ENCODE peak calls at places on chromosomes 7 and 10, in seven cellular contexts. H is caudate nucleus, R is mammary epithelial cell, S is pancreas, N is NCI-H1436 treated with DMSO at 0.1 percent for 48 hours, J is neural crest cell, I is T-helper 9 cell. K is an unnamed sample.

GRCh38 chr10:125441151-125441550 is 241.8 kb downstream of the TEX36 start:
- DNase-seq in R (peak), J (no peak), I (no peak), S (no peak), N (no peak), H (no peak), K (no peak)

GRCh38 chr10:113019692-113020424 is 69.8 kb downstream of the TCF7L2 start:
- DNase-seq in N (no peak), J (no peak), I (no peak), S (no peak), H (no peak), R (no peak), K (no peak)

GRCh38 chr7:103573479-103574058 is 127.6 kb upstream of the SLC26A5 start:
- DNase-seq in I (no peak), H (peak), S (no peak), R (peak), J (no peak), N (no peak), K (peak)

GRCh38 chr7:150417863-150418262 is 32.6 kb upstream of the GIMAP8 start:
- DNase-seq in S (no peak), I (no peak), H (no peak), N (no peak), R (no peak), J (no peak), K (no peak)

GRCh38 chr7:70266186-70266585 is 667.9 kb downstream of the AUTS2 start:
- DNase-seq in I (no peak), J (no peak), R (no peak), N (no peak), H (no peak), S (no peak), K (no peak)

GRCh38 chr10:84075226-84076046 is 63.9 kb upstream of the GHITM start:
- DNase-seq in N (no peak), I (no peak), H (no peak), S (no peak), J (no peak), R (no peak), K (no peak)

GRCh38 chr10:7891634-7892033 is 73.3 kb downstream of the TAF3 start:
- DNase-seq in J (no peak), R (no peak), H (no peak), N (peak), S (no peak), I (no peak), K (no peak)

GRCh38 chr7:64469673-64470072 is 93.2 kb downstream of the ZNF680 start:
- DNase-seq in R (no peak), I (no peak), S (no peak), J (no peak), H (no peak), N (no peak), K (no peak)

GRCh38 chr7:105802611-105803520 is 73.5 kb downstream of the ATXN7L1 start:
- DNase-seq in J (no peak), R (no peak), I (no peak), H (no peak), S (no peak), N (no peak), K (no peak)

GRCh38 chr10:100607439-100607838 is 71.7 kb downstream of the HIF1AN start:
- DNase-seq in H (no peak), J (no peak), R (no peak), N (no peak), S (no peak), I (no peak), K (no peak)

GRCh38 chr7:22726849-22727792 is at the start of gene IL6:
- DNase-seq in R (peak), I (no peak), S (peak), J (peak), H (no peak), N (no peak), K (no peak)